ENCODE peak calls at places on chromosomes 2 and 18, in four cellular contexts. One of them, this sample, is unnamed.

GRCh38 chr2:114862234-114862633 is 419.8 kb downstream of the DPP10 start:
- DNase-seq in amniotic stem cell: no peak
- DNase-seq in putamen: no peak
- DNase-seq in GM18507: no peak
- DNase-seq in this sample: no peak

GRCh38 chr2:240155080-240156025 is 14.9 kb upstream of the OTOS start:
- DNase-seq in amniotic stem cell: no peak
- DNase-seq in GM18507: no peak
- DNase-seq in putamen: peak
- DNase-seq in this sample: peak

GRCh38 chr2:84940088-84940470 is 30.9 kb upstream of the KCMF1 start:
- DNase-seq in putamen: no peak
- DNase-seq in GM18507: no peak
- DNase-seq in amniotic stem cell: no peak
- DNase-seq in this sample: no peak

GRCh38 chr2:1060987-1061386 is 110.3 kb downstream of the SNTG2 start:
- DNase-seq in amniotic stem cell: no peak
- DNase-seq in putamen: no peak
- DNase-seq in GM18507: no peak
- DNase-seq in this sample: no peak

GRCh38 chr2:233934524-233934923 is 17.4 kb downstream of the TRPM8 start:
- DNase-seq in amniotic stem cell: no peak
- DNase-seq in putamen: no peak
- DNase-seq in GM18507: no peak
- DNase-seq in this sample: no peak

GRCh38 chr2:221120643-221121042 is 451.5 kb downstream of the EPHA4 start:
- DNase-seq in putamen: no peak
- DNase-seq in GM18507: no peak
- DNase-seq in amniotic stem cell: no peak
- DNase-seq in this sample: no peak

GRCh38 chr2:149467461-149467860 is 120.1 kb downstream of the MMADHC start:
- DNase-seq in amniotic stem cell: no peak
- DNase-seq in putamen: no peak
- DNase-seq in GM18507: no peak
- DNase-seq in this sample: no peak

GRCh38 chr18:80147418-80148315 is 38.6 kb downstream of the ADNP2 start:
- DNase-seq in GM18507: peak
- DNase-seq in amniotic stem cell: peak
- DNase-seq in putamen: peak
- DNase-seq in this sample: peak

GRCh38 chr2:73134471-73134870 is 21.7 kb upstream of the RAB11FIP5 start:
- DNase-seq in amniotic stem cell: no peak
- DNase-seq in putamen: no peak
- DNase-seq in GM18507: no peak
- DNase-seq in this sample: no peak

GRCh38 chr2:70918016-70918415 is 17.7 kb upstream of the ATP6V1B1 start:
- DNase-seq in GM18507: no peak
- DNase-seq in putamen: no peak
- DNase-seq in amniotic stem cell: no peak
- DNase-seq in this sample: no peak

GRCh38 chr2:143251680-143252079 is 122.5 kb downstream of the ARHGAP15 start:
- DNase-seq in putamen: no peak
- DNase-seq in amniotic stem cell: no peak
- DNase-seq in GM18507: no peak
- DNase-seq in this sample: no peak

GRCh38 chr18:567119-567518 is 13.1 kb upstream of the CETN1 start:
- DNase-seq in GM18507: no peak
- DNase-seq in putamen: no peak
- DNase-seq in amniotic stem cell: no peak
- DNase-seq in this sample: no peak

GRCh38 chr18:11817229-11817628 is 34.0 kb upstream of the CHMP1B start:
- DNase-seq in amniotic stem cell: no peak
- DNase-seq in putamen: no peak
- DNase-seq in GM18507: no peak
- DNase-seq in this sample: no peak

GRCh38 chr2:23691576-23691975 is 235.3 kb downstream of the ATAD2B start:
- DNase-seq in amniotic stem cell: no peak
- DNase-seq in putamen: no peak
- DNase-seq in GM18507: no peak
- DNase-seq in this sample: no peak

GRCh38 chr18:10377956-10378355 is 76.5 kb upstream of the APCDD1 start:
- DNase-seq in GM18507: no peak
- DNase-seq in putamen: no peak
- DNase-seq in amniotic stem cell: no peak
- DNase-seq in this sample: no peak